ENCODE peak calls at places on chromosome 4, in seven cellular contexts. R is NCI-H187 treated with DMSO at 0.1 percent for 48 hours, G is AG04450, Q is AG09309, X is T follicular helper cell, U is cardiac septum, C is HepG2. P is an unnamed sample.

GRCh38 chr4:24103434-24104168 is 213.8 kb upstream of the PPARGC1A start:
- DNase-seq in R (no peak), G (no peak), Q (no peak), X (no peak), U (no peak), C (no peak), P (no peak)

GRCh38 chr4:118754890-118755289 is 69.7 kb downstream of the METTL14 start:
- DNase-seq in R (no peak), G (no peak), Q (no peak), X (no peak), U (no peak), C (no peak), P (no peak)

GRCh38 chr4:85603437-85604336 is 128.7 kb downstream of the ARHGAP24 start:
- DNase-seq in R (no peak), G (no peak), Q (no peak), X (no peak), U (no peak), C (no peak), P (peak)

GRCh38 chr4:138851626-138852443 is 163.7 kb upstream of the NOCT start:
- DNase-seq in R (no peak), G (no peak), Q (no peak), X (no peak), U (no peak), C (no peak), P (no peak)

GRCh38 chr4:3302786-3303444 is 10.1 kb downstream of the RGS12 start:
- DNase-seq in R (no peak), G (no peak), Q (no peak), X (no peak), U (peak), C (no peak), P (no peak)

GRCh38 chr4:123064390-123064789 is 142.0 kb upstream of the NUDT6 start:
- DNase-seq in R (no peak), G (no peak), Q (no peak), X (no peak), U (no peak), C (peak), P (no peak)

GRCh38 chr4:175772170-175772685 is 39.8 kb downstream of the GPM6A start:
- DNase-seq in R (no peak), G (no peak), Q (no peak), X (no peak), U (no peak), C (no peak), P (no peak)

GRCh38 chr4:38925492-38926418 is 58.1 kb downstream of the FAM114A1 start:
- DNase-seq in R (no peak), G (no peak), Q (no peak), X (no peak), U (no peak), C (no peak), P (peak)

GRCh38 chr4:6333301-6334202 is 63.9 kb downstream of the WFS1 start:
- DNase-seq in R (no peak), G (no peak), Q (no peak), X (no peak), U (no peak), C (no peak), P (no peak)

GRCh38 chr4:138327334-138327733 is 85.2 kb upstream of the SLC7A11 start:
- DNase-seq in R (no peak), G (no peak), Q (no peak), X (no peak), U (no peak), C (no peak), P (no peak)

GRCh38 chr4:102959503-102959902 is 60.0 kb downstream of the SLC9B1 start:
- DNase-seq in R (no peak), G (no peak), Q (no peak), X (no peak), U (no peak), C (no peak), P (peak)

GRCh38 chr4:6019316-6020263 is 1.4 kb upstream of the C4orf50 start:
- DNase-seq in R (no peak), G (peak), Q (no peak), X (no peak), U (no peak), C (peak), P (peak)

GRCh38 chr4:10074767-10075105 is 41.9 kb downstream of the WDR1 start:
- DNase-seq in R (no peak), G (no peak), Q (no peak), X (no peak), U (peak), C (no peak), P (no peak)

GRCh38 chr4:53905281-53905934 is 159.0 kb downstream of the CHIC2 start:
- DNase-seq in R (no peak), G (no peak), Q (no peak), X (no peak), U (no peak), C (peak), P (no peak)

GRCh38 chr4:159430896-159431295 is 328.0 kb downstream of the RAPGEF2 start:
- DNase-seq in R (no peak), G (no peak), Q (no peak), X (no peak), U (no peak), C (no peak), P (no peak)

GRCh38 chr4:185071412-185071811 is 53.1 kb downstream of the HELT start:
- DNase-seq in R (no peak), G (no peak), Q (no peak), X (no peak), U (no peak), C (no peak), P (no peak)

GRCh38 chr4:7652451-7652871 is 217.7 kb upstream of the PSAPL1 start:
- DNase-seq in R (no peak), G (no peak), Q (no peak), X (no peak), U (no peak), C (no peak), P (no peak)

GRCh38 chr4:94673961-94674360 is 83.8 kb upstream of the BMPR1B start:
- DNase-seq in R (no peak), G (no peak), Q (no peak), X (no peak), U (no peak), C (no peak), P (no peak)

GRCh38 chr4:40190880-40191815 is 5.7 kb upstream of the RHOH start:
- DNase-seq in R (no peak), G (no peak), Q (no peak), X (no peak), U (no peak), C (peak), P (no peak)

GRCh38 chr4:1563241-1563640 is 120.9 kb downstream of the FAM53A start:
- DNase-seq in R (no peak), G (no peak), Q (no peak), X (no peak), U (no peak), C (no peak), P (no peak)

GRCh38 chr4:115119804-115120352 is 6.5 kb upstream of the NDST4 start:
- DNase-seq in R (no peak), G (no peak), Q (no peak), X (no peak), U (no peak), C (no peak), P (no peak)

GRCh38 chr4:127783026-127783769 is 1.1 kb downstream of the HSPA4L start:
- DNase-seq in R (no peak), G (no peak), Q (no peak), X (no peak), U (peak), C (peak), P (peak)